ENCODE peak calls at places on chromosomes 2 and 18, in nine cellular contexts. One of them, this sample, is unnamed.

GRCh38 chr2:26562811-26563645 is 78.1 kb downstream of the CIB4 start:
- DNase-seq in body of pancreas: peak
- DNase-seq in mucosa of descending colon: peak
- DNase-seq in OCI-LY7: no peak
- DNase-seq in B cell: no peak
- DNase-seq in pancreas: peak
- DNase-seq in heart right ventricle: peak
- DNase-seq in GM10248: no peak
- DNase-seq in Peyer's patch: peak
- DNase-seq in this sample: no peak

GRCh38 chr2:240791211-240791800 is 28.7 kb downstream of the KIF1A start:
- DNase-seq in body of pancreas: no peak
- DNase-seq in mucosa of descending colon: no peak
- DNase-seq in OCI-LY7: no peak
- DNase-seq in B cell: no peak
- DNase-seq in pancreas: no peak
- DNase-seq in heart right ventricle: no peak
- DNase-seq in GM10248: no peak
- DNase-seq in Peyer's patch: peak
- DNase-seq in this sample: no peak

GRCh38 chr18:61949946-61950345 is 57.1 kb upstream of the RNF152 start:
- DNase-seq in body of pancreas: no peak
- DNase-seq in mucosa of descending colon: no peak
- DNase-seq in OCI-LY7: no peak
- DNase-seq in B cell: no peak
- DNase-seq in pancreas: no peak
- DNase-seq in heart right ventricle: no peak
- DNase-seq in GM10248: no peak
- DNase-seq in Peyer's patch: no peak
- DNase-seq in this sample: no peak

GRCh38 chr2:174697267-174697666 is 67.0 kb downstream of the CHRNA1 start:
- DNase-seq in body of pancreas: peak
- DNase-seq in mucosa of descending colon: peak
- DNase-seq in OCI-LY7: peak
- DNase-seq in B cell: peak
- DNase-seq in pancreas: peak
- DNase-seq in heart right ventricle: peak
- DNase-seq in GM10248: peak
- DNase-seq in Peyer's patch: no peak
- DNase-seq in this sample: peak

GRCh38 chr2:64543006-64543697 is 19.0 kb downstream of the AFTPH start:
- DNase-seq in body of pancreas: no peak
- DNase-seq in mucosa of descending colon: no peak
- DNase-seq in OCI-LY7: no peak
- DNase-seq in B cell: no peak
- DNase-seq in pancreas: no peak
- DNase-seq in heart right ventricle: no peak
- DNase-seq in GM10248: no peak
- DNase-seq in Peyer's patch: no peak
- DNase-seq in this sample: no peak

GRCh38 chr2:48530033-48530804 is at the start of gene STON1:
- DNase-seq in body of pancreas: peak
- DNase-seq in mucosa of descending colon: peak
- DNase-seq in OCI-LY7: no peak
- DNase-seq in B cell: peak
- DNase-seq in pancreas: peak
- DNase-seq in heart right ventricle: peak
- DNase-seq in GM10248: peak
- DNase-seq in Peyer's patch: peak
- DNase-seq in this sample: peak

GRCh38 chr2:151120016-151120415 is 141.6 kb downstream of the RBM43 start:
- DNase-seq in body of pancreas: no peak
- DNase-seq in mucosa of descending colon: no peak
- DNase-seq in OCI-LY7: no peak
- DNase-seq in B cell: no peak
- DNase-seq in pancreas: no peak
- DNase-seq in heart right ventricle: no peak
- DNase-seq in GM10248: no peak
- DNase-seq in Peyer's patch: no peak
- DNase-seq in this sample: no peak

GRCh38 chr18:59148192-59148591 is 8.5 kb downstream of the SEC11C start:
- DNase-seq in body of pancreas: peak
- DNase-seq in mucosa of descending colon: no peak
- DNase-seq in OCI-LY7: no peak
- DNase-seq in B cell: no peak
- DNase-seq in pancreas: peak
- DNase-seq in heart right ventricle: no peak
- DNase-seq in GM10248: no peak
- DNase-seq in Peyer's patch: no peak
- DNase-seq in this sample: no peak

GRCh38 chr18:60122339-60122738 is 222.5 kb downstream of the PMAIP1 start:
- DNase-seq in body of pancreas: no peak
- DNase-seq in mucosa of descending colon: no peak
- DNase-seq in OCI-LY7: no peak
- DNase-seq in B cell: no peak
- DNase-seq in pancreas: no peak
- DNase-seq in heart right ventricle: no peak
- DNase-seq in GM10248: no peak
- DNase-seq in Peyer's patch: no peak
- DNase-seq in this sample: no peak

GRCh38 chr2:110904410-110905148 is 172.2 kb downstream of the ACOXL start:
- DNase-seq in body of pancreas: no peak
- DNase-seq in mucosa of descending colon: no peak
- DNase-seq in OCI-LY7: no peak
- DNase-seq in B cell: no peak
- DNase-seq in pancreas: no peak
- DNase-seq in heart right ventricle: no peak
- DNase-seq in GM10248: no peak
- DNase-seq in Peyer's patch: no peak
- DNase-seq in this sample: no peak

GRCh38 chr2:99880148-99880983 is 262.0 kb downstream of the AFF3 start:
- DNase-seq in body of pancreas: no peak
- DNase-seq in mucosa of descending colon: no peak
- DNase-seq in OCI-LY7: no peak
- DNase-seq in B cell: no peak
- DNase-seq in pancreas: no peak
- DNase-seq in heart right ventricle: no peak
- DNase-seq in GM10248: no peak
- DNase-seq in Peyer's patch: no peak
- DNase-seq in this sample: no peak

GRCh38 chr2:105644174-105644980 is 100.3 kb upstream of the NCK2 start:
- DNase-seq in body of pancreas: no peak
- DNase-seq in mucosa of descending colon: no peak
- DNase-seq in OCI-LY7: no peak
- DNase-seq in B cell: no peak
- DNase-seq in pancreas: no peak
- DNase-seq in heart right ventricle: no peak
- DNase-seq in GM10248: no peak
- DNase-seq in Peyer's patch: no peak
- DNase-seq in this sample: no peak

GRCh38 chr2:156589381-156590079 is 153.4 kb downstream of the GPD2 start:
- DNase-seq in body of pancreas: peak
- DNase-seq in mucosa of descending colon: no peak
- DNase-seq in OCI-LY7: peak
- DNase-seq in B cell: peak
- DNase-seq in pancreas: peak
- DNase-seq in heart right ventricle: peak
- DNase-seq in GM10248: peak
- DNase-seq in Peyer's patch: no peak
- DNase-seq in this sample: peak

GRCh38 chr2:144511945-144512344 is 8.0 kb downstream of the ZEB2 start:
- DNase-seq in body of pancreas: no peak
- DNase-seq in mucosa of descending colon: no peak
- DNase-seq in OCI-LY7: no peak
- DNase-seq in B cell: no peak
- DNase-seq in pancreas: no peak
- DNase-seq in heart right ventricle: no peak
- DNase-seq in GM10248: no peak
- DNase-seq in Peyer's patch: no peak
- DNase-seq in this sample: no peak
- TF ChIP-seq CTCF in body of pancreas: no peak
- TF ChIP-seq CTCF in mucosa of descending colon: no peak
- TF ChIP-seq CTCF in OCI-LY7: peak
- TF ChIP-seq CTCF in B cell: no peak
- TF ChIP-seq CTCF in pancreas: no peak
- TF ChIP-seq CTCF in heart right ventricle: no peak
- TF ChIP-seq CTCF in GM10248: no peak
- TF ChIP-seq CTCF in Peyer's patch: no peak
- TF ChIP-seq CTCF in this sample: no peak

DNA sequence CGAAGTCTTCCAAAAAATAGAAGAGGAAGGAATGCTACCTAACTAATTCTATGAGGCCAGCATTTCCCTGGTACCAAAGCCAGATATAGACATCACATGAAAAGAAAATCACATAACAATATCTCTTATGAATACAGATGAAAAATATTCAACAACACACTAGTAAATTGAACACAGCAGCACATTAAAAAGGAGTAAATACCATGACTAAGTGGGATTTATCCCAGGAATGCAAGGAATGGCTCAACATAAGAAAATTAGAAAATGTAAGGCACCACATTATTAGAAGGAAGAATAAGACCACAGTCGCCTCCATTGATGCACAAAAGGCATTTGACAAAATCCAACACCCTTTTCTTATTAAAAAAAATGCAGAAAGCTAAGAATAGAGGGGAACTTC is 133.9 kb downstream of the TTC32 start:
- DNase-seq in body of pancreas: no peak
- DNase-seq in mucosa of descending colon: no peak
- DNase-seq in OCI-LY7: no peak
- DNase-seq in B cell: no peak
- DNase-seq in pancreas: no peak
- DNase-seq in heart right ventricle: no peak
- DNase-seq in GM10248: no peak
- DNase-seq in Peyer's patch: no peak
- DNase-seq in this sample: no peak
- TF ChIP-seq CTCF in body of pancreas: no peak
- TF ChIP-seq CTCF in mucosa of descending colon: no peak
- TF ChIP-seq CTCF in OCI-LY7: no peak
- TF ChIP-seq CTCF in B cell: no peak
- TF ChIP-seq CTCF in pancreas: no peak
- TF ChIP-seq CTCF in heart right ventricle: no peak
- TF ChIP-seq CTCF in GM10248: no peak
- TF ChIP-seq CTCF in Peyer's patch: no peak
- TF ChIP-seq CTCF in this sample: no peak

DNA sequence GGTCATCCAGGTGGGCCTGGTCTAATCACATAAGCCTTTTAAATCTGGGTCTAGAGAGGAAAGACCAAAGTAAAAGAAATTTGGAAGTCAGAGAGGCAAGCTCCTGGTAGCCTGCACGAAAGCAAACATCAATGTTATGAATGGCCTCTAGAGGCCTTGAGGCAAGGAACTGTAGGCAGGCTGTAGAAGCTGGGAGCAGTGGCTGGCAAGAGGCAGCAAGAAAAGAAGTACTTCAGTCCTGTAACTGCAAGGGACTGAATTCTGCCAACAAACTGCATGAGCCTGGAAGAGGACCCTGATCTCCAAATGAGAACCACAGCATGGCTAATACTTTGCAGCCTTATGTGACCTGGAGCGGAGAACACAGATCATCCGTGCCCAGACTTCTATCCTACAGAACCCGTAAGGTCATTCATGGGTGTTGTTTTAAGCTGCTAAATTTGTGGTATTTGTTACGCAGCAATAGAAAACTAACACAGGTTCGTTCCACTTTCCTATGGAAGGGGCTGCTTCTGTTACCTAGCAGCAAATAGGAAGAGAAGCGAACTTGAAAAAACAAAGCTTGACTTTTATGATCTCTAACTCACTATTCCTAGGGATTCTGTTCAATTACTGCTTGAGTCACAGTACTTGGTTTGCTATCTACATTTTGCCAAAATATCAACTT is 1.2 kb downstream of the IMMT start:
- DNase-seq in body of pancreas: no peak
- DNase-seq in mucosa of descending colon: no peak
- DNase-seq in OCI-LY7: peak
- DNase-seq in B cell: peak
- DNase-seq in pancreas: no peak
- DNase-seq in heart right ventricle: no peak
- DNase-seq in GM10248: no peak
- DNase-seq in Peyer's patch: no peak
- DNase-seq in this sample: no peak
- TF ChIP-seq CTCF in body of pancreas: no peak
- TF ChIP-seq CTCF in mucosa of descending colon: no peak
- TF ChIP-seq CTCF in OCI-LY7: peak
- TF ChIP-seq CTCF in B cell: no peak
- TF ChIP-seq CTCF in pancreas: no peak
- TF ChIP-seq CTCF in heart right ventricle: no peak
- TF ChIP-seq CTCF in GM10248: no peak
- TF ChIP-seq CTCF in Peyer's patch: no peak
- TF ChIP-seq CTCF in this sample: no peak

GRCh38 chr2:37670378-37671012 is 947 bp downstream of the CDC42EP3 start:
- DNase-seq in body of pancreas: peak
- DNase-seq in mucosa of descending colon: no peak
- DNase-seq in OCI-LY7: no peak
- DNase-seq in B cell: no peak
- DNase-seq in pancreas: no peak
- DNase-seq in heart right ventricle: no peak
- DNase-seq in GM10248: no peak
- DNase-seq in Peyer's patch: no peak
- DNase-seq in this sample: no peak

GRCh38 chr2:37671816-37672103 is 318 bp upstream of the CDC42EP3 start:
- DNase-seq in body of pancreas: no peak
- DNase-seq in mucosa of descending colon: no peak
- DNase-seq in OCI-LY7: no peak
- DNase-seq in B cell: no peak
- DNase-seq in pancreas: no peak
- DNase-seq in heart right ventricle: no peak
- DNase-seq in GM10248: no peak
- DNase-seq in Peyer's patch: no peak
- DNase-seq in this sample: no peak

GRCh38 chr2:37671013-37671815 is at the start of gene CDC42EP3:
- DNase-seq in body of pancreas: peak
- DNase-seq in mucosa of descending colon: peak
- DNase-seq in OCI-LY7: peak
- DNase-seq in B cell: peak
- DNase-seq in pancreas: peak
- DNase-seq in heart right ventricle: peak
- DNase-seq in GM10248: peak
- DNase-seq in Peyer's patch: peak
- DNase-seq in this sample: peak

GRCh38 chr2:37672870-37673184 is 1.4 kb upstream of the CDC42EP3 start:
- DNase-seq in body of pancreas: no peak
- DNase-seq in mucosa of descending colon: no peak
- DNase-seq in OCI-LY7: no peak
- DNase-seq in B cell: no peak
- DNase-seq in pancreas: no peak
- DNase-seq in heart right ventricle: no peak
- DNase-seq in GM10248: no peak
- DNase-seq in Peyer's patch: no peak
- DNase-seq in this sample: no peak

GRCh38 chr2:37672104-37672869 is 845 bp upstream of the CDC42EP3 start:
- DNase-seq in body of pancreas: peak
- DNase-seq in mucosa of descending colon: peak
- DNase-seq in OCI-LY7: peak
- DNase-seq in B cell: peak
- DNase-seq in pancreas: peak
- DNase-seq in heart right ventricle: peak
- DNase-seq in GM10248: peak
- DNase-seq in Peyer's patch: peak
- DNase-seq in this sample: peak
- TF ChIP-seq CTCF in body of pancreas: no peak
- TF ChIP-seq CTCF in mucosa of descending colon: no peak
- TF ChIP-seq CTCF in OCI-LY7: no peak
- TF ChIP-seq CTCF in B cell: no peak
- TF ChIP-seq CTCF in pancreas: no peak
- TF ChIP-seq CTCF in heart right ventricle: peak
- TF ChIP-seq CTCF in GM10248: no peak
- TF ChIP-seq CTCF in Peyer's patch: no peak
- TF ChIP-seq CTCF in this sample: no peak

GRCh38 chr2:231394201-231395141 is 1.0 kb upstream of the B3GNT7 start:
- DNase-seq in body of pancreas: peak
- DNase-seq in mucosa of descending colon: peak
- DNase-seq in OCI-LY7: peak
- DNase-seq in B cell: peak
- DNase-seq in pancreas: no peak
- DNase-seq in heart right ventricle: no peak
- DNase-seq in GM10248: peak
- DNase-seq in Peyer's patch: no peak
- DNase-seq in this sample: peak
- TF ChIP-seq CTCF in body of pancreas: peak
- TF ChIP-seq CTCF in mucosa of descending colon: no peak
- TF ChIP-seq CTCF in OCI-LY7: peak
- TF ChIP-seq CTCF in B cell: peak
- TF ChIP-seq CTCF in pancreas: no peak
- TF ChIP-seq CTCF in heart right ventricle: peak
- TF ChIP-seq CTCF in GM10248: peak
- TF ChIP-seq CTCF in Peyer's patch: peak
- TF ChIP-seq CTCF in this sample: peak